ENCODE peak calls at places on chromosome 9, in four cellular contexts. T, R, L and N are unnamed samples.

GRCh38 chr9:27561697-27562096 is 11.6 kb downstream of the C9orf72 start:
- DNase-seq in T (no peak), R (no peak), L (no peak), N (no peak)

GRCh38 chr9:13896922-13897835 is 416.8 kb downstream of the NFIB start:
- DNase-seq in T (no peak), R (no peak), L (no peak), N (no peak)

GRCh38 chr9:32881948-32882347 is 98.6 kb downstream of the TMEM215 start:
- DNase-seq in T (no peak), R (no peak), L (no peak), N (no peak)

GRCh38 chr9:1238407-1238806 is 188.2 kb downstream of the DMRT2 start:
- DNase-seq in T (no peak), R (no peak), L (no peak), N (no peak)

GRCh38 chr9:115367780-115368179 is 249.8 kb upstream of the TNC start:
- DNase-seq in T (no peak), R (no peak), L (no peak), N (no peak)

GRCh38 chr9:134553061-134553891 is 88.3 kb upstream of the COL5A1 start:
- DNase-seq in T (no peak), R (no peak), L (no peak), N (no peak)

GRCh38 chr9:134253596-134254205 is 72.6 kb upstream of the RXRA start:
- DNase-seq in T (no peak), R (no peak), L (no peak), N (no peak)

GRCh38 chr9:133347515-133347984 is 381 bp downstream of the MED22 start:
- DNase-seq in T (peak; percentile 72), R (peak; percentile 74), L (peak; percentile 80), N (no peak)

GRCh38 chr9:113895526-113895925 is 19.4 kb downstream of the ZNF618 start:
- DNase-seq in T (no peak), R (no peak), L (no peak), N (no peak)

GRCh38 chr9:78163834-78164233 is 72.0 kb upstream of the CEP78 start:
- DNase-seq in T (no peak), R (no peak), L (no peak), N (no peak)

GRCh38 chr9:23821400-23822181 is 4.4 kb downstream of the ELAVL2 start:
- DNase-seq in T (no peak), R (peak; percentile 65), L (peak; percentile 47), N (no peak)

GRCh38 chr9:89435315-89435823 is 62.5 kb downstream of the SEMA4D start:
- DNase-seq in T (no peak), R (peak; percentile 93), L (no peak), N (no peak)

GRCh38 chr9:121281614-121282291 is 13.8 kb downstream of the GSN start:
- DNase-seq in T (no peak), R (peak; percentile 54), L (peak; percentile 96), N (no peak)

GRCh38 chr9:37617837-37618236 is 25.4 kb upstream of the TOMM5 start:
- DNase-seq in T (no peak), R (peak; percentile 21), L (no peak), N (no peak)

GRCh38 chr9:136441191-136441680 is 1.6 kb upstream of the INPP5E start:
- DNase-seq in T (no peak), R (no peak), L (no peak), N (no peak)

GRCh38 chr9:136059851-136060670 is 35.0 kb downstream of the NACC2 start:
- DNase-seq in T (no peak), R (no peak), L (no peak), N (no peak)

GRCh38 chr9:135670721-135671590 is 7.8 kb downstream of the LCN9 start:
- DNase-seq in T (peak; percentile 37), R (no peak), L (no peak), N (no peak)

GRCh38 chr9:4303002-4303401 is 3.1 kb upstream of the GLIS3 start:
- DNase-seq in T (no peak), R (no peak), L (no peak), N (no peak)

GRCh38 chr9:117677578-117677977 is 26.6 kb upstream of the TLR4 start:
- DNase-seq in T (no peak), R (no peak), L (no peak), N (no peak)

GRCh38 chr9:7636297-7636696 is 163.3 kb downstream of the DMAC1 start:
- DNase-seq in T (no peak), R (no peak), L (no peak), N (no peak)

GRCh38 chr9:27497883-27498553 is 26.1 kb upstream of the IFNK start:
- DNase-seq in T (no peak), R (no peak), L (no peak), N (no peak)

GRCh38 chr9:9950813-9951212 is 662.0 kb downstream of the PTPRD start:
- DNase-seq in T (no peak), R (no peak), L (no peak), N (no peak)

GRCh38 chr9:136903041-136903554 is 16.8 kb downstream of the TRAF2 start:
- DNase-seq in T (no peak), R (no peak), L (peak; percentile 80), N (no peak)

GRCh38 chr9:93591706-93592388 is 15.5 kb downstream of the PHF2 start:
- DNase-seq in T (no peak), R (no peak), L (no peak), N (no peak)

GRCh38 chr9:93663877-93664548 is 87.6 kb downstream of the PHF2 start:
- DNase-seq in T (peak; percentile 34), R (no peak), L (peak; percentile 38), N (no peak)

GRCh38 chr9:87201316-87201715 is 254.0 kb upstream of the GAS1 start:
- DNase-seq in T (no peak), R (no peak), L (no peak), N (no peak)

GRCh38 chr9:117411547-117411946 is 3.3 kb downstream of the ASTN2 start:
- DNase-seq in T (no peak), R (peak; percentile 76), L (peak; percentile 55), N (no peak)

GRCh38 chr9:113042884-113043657 is 13.5 kb downstream of the ZFP37 start:
- DNase-seq in T (no peak), R (no peak), L (no peak), N (no peak)

GRCh38 chr9:84782228-84782866 is 112.8 kb downstream of the NTRK2 start:
- DNase-seq in T (no peak), R (no peak), L (no peak), N (no peak)

GRCh38 chr9:33480094-33480493 is 6.4 kb upstream of the NOL6 start:
- DNase-seq in T (no peak), R (no peak), L (no peak), N (no peak)

GRCh38 chr9:12627091-12627490 is 66.1 kb upstream of the TYRP1 start:
- DNase-seq in T (no peak), R (no peak), L (no peak), N (no peak)

GRCh38 chr9:102569436-102569835 is 425.7 kb upstream of the CYLC2 start:
- DNase-seq in T (no peak), R (no peak), L (no peak), N (no peak)

GRCh38 chr9:121784706-121785426 is 133.4 kb downstream of the DAB2IP start:
- DNase-seq in T (no peak), R (no peak), L (peak; percentile 33), N (no peak)

GRCh38 chr9:135948873-135949665 is 12.1 kb downstream of the UBAC1 start:
- DNase-seq in T (no peak), R (no peak), L (no peak), N (no peak)

GRCh38 chr9:113299800-113300292 is 3.3 kb downstream of the RNF183 start:
- DNase-seq in T (no peak), R (no peak), L (no peak), N (no peak)

GRCh38 chr9:92524881-92525280 is 10.9 kb downstream of the ECM2 start:
- DNase-seq in T (no peak), R (no peak), L (no peak), N (no peak)

GRCh38 chr9:76613980-76614379 is 150.3 kb upstream of the PCA3 start:
- DNase-seq in T (no peak), R (no peak), L (no peak), N (no peak)

GRCh38 chr9:138057726-138058125 is 180.1 kb downstream of the CACNA1B start:
- DNase-seq in T (no peak), R (no peak), L (no peak), N (no peak)